ENCODE peak calls at places on chromosomes 12 and 14, in four cellular contexts. One of them, this sample, is unnamed.

GRCh38 chr12:26633591-26634210 is 199.3 kb downstream of the ITPR2 start:
- DNase-seq in HCT116: no peak
- DNase-seq in K562: no peak
- DNase-seq in SK-N-SH: no peak
- DNase-seq in this sample: no peak

GRCh38 chr14:33475623-33476022 is 475.3 kb downstream of the EGLN3 start:
- DNase-seq in SK-N-SH: peak
- DNase-seq in K562: no peak
- DNase-seq in HCT116: no peak
- DNase-seq in this sample: peak

GRCh38 chr12:15719230-15719629 is 70.0 kb downstream of the EPS8 start:
- DNase-seq in SK-N-SH: no peak
- DNase-seq in HCT116: no peak
- DNase-seq in K562: no peak
- DNase-seq in this sample: no peak

GRCh38 chr12:58368001-58368400 is 426.6 kb downstream of the ATP23 start:
- DNase-seq in K562: no peak
- DNase-seq in SK-N-SH: no peak
- DNase-seq in HCT116: no peak
- DNase-seq in this sample: no peak

GRCh38 chr14:38065101-38065762 is 142.5 kb upstream of the SSTR1 start:
- DNase-seq in HCT116: no peak
- DNase-seq in SK-N-SH: no peak
- DNase-seq in K562: no peak
- DNase-seq in this sample: no peak

GRCh38 chr12:30828686-30829085 is 73.9 kb upstream of the CAPRIN2 start:
- DNase-seq in K562: no peak
- DNase-seq in SK-N-SH: no peak
- DNase-seq in HCT116: no peak
- DNase-seq in this sample: no peak

GRCh38 chr14:104604461-104605449 is at the start of gene TMEM179:
- DNase-seq in K562: peak
- DNase-seq in SK-N-SH: peak
- DNase-seq in HCT116: no peak
- DNase-seq in this sample: no peak

GRCh38 chr12:5166976-5167375 is 123.3 kb downstream of the KCNA5 start:
- DNase-seq in SK-N-SH: peak
- DNase-seq in K562: no peak
- DNase-seq in HCT116: no peak
- DNase-seq in this sample: no peak

GRCh38 chr14:99678198-99678597 is 5.9 kb upstream of the CYP46A1 start:
- DNase-seq in K562: no peak
- DNase-seq in HCT116: no peak
- DNase-seq in SK-N-SH: no peak
- DNase-seq in this sample: no peak

GRCh38 chr14:99677231-99677891 is 6.7 kb upstream of the CYP46A1 start:
- DNase-seq in K562: no peak
- DNase-seq in HCT116: no peak
- DNase-seq in SK-N-SH: no peak
- DNase-seq in this sample: no peak

GRCh38 chr14:99675381-99675835 is 8.7 kb upstream of the CYP46A1 start:
- DNase-seq in HCT116: no peak
- DNase-seq in SK-N-SH: peak
- DNase-seq in K562: no peak
- DNase-seq in this sample: no peak

GRCh38 chr14:99675951-99676350 is 8.1 kb upstream of the CYP46A1 start:
- DNase-seq in HCT116: no peak
- DNase-seq in K562: no peak
- DNase-seq in SK-N-SH: no peak
- DNase-seq in this sample: no peak

GRCh38 chr14:99676657-99677056 is 7.4 kb upstream of the CYP46A1 start:
- DNase-seq in SK-N-SH: no peak
- DNase-seq in K562: no peak
- DNase-seq in HCT116: no peak
- DNase-seq in this sample: no peak
- TF ChIP-seq SIN3A in SK-N-SH: no peak
- TF ChIP-seq SIN3A in K562: no peak
- TF ChIP-seq SIN3A in HCT116: no peak
- TF ChIP-seq SIN3A in this sample: no peak

DNA sequence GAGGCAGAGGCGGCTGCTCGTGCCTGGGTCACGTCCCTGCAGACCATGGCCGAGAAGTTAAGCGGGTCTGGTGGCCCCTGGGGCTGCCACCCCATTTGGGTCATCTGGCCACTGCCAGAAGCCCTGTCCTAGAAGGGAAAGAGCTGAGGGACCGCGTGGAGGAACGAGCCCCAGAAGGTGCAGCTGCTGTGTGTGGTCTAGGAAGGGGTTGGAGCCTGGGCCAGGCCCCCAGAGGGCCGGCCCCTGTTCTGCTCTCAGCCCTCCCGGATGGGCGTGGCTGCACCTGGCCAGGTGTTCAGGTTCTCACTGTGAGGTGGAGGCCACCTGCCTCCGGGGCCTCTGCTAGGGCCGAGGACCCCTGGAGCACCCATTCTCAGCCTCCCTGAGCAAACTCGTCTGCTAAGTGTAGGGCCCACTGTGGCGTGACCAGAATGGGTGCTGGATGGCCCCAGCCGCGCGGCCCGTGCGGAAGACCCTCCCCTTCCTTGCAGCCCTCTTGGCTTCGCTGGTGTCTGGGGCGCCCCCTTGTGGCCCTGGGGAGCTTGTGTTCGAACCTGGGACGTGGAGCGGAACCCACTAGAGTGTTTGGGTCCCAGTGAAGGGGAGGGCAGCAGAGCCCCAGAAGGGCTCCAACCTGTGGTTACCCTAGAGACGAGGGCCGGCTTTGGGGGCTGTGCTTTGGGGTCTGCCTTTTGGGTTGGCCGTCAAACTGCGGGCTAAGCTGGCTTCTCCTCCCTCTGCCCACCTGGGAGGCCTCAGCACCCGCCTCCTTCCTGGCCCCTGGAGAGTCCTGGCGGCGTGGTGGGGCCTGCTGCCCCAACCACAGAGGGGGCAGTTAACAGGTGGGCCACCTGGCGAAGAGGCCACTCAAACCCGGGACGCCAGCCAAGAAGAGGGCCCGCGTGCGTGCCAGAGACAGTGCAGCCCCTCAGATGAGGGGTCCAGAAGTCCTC is 49.3 kb downstream of the LRCOL1 start:
- DNase-seq in K562: peak
- DNase-seq in HCT116: peak
- DNase-seq in SK-N-SH: peak
- DNase-seq in this sample: peak
- TF ChIP-seq REST in K562: no peak
- TF ChIP-seq REST in HCT116: no peak
- TF ChIP-seq REST in SK-N-SH: no peak
- TF ChIP-seq REST in this sample: no peak

GRCh38 chr12:60093428-60093827 is 497.6 kb downstream of the SLC16A7 start:
- DNase-seq in K562: no peak
- DNase-seq in HCT116: no peak
- DNase-seq in SK-N-SH: no peak
- DNase-seq in this sample: no peak
- TF ChIP-seq SIN3A in K562: no peak
- TF ChIP-seq SIN3A in HCT116: no peak
- TF ChIP-seq SIN3A in SK-N-SH: no peak
- TF ChIP-seq SIN3A in this sample: no peak

GRCh38 chr14:75399819-75400678 is 27.8 kb upstream of the JDP2 start:
- DNase-seq in SK-N-SH: peak
- DNase-seq in K562: no peak
- DNase-seq in HCT116: no peak
- DNase-seq in this sample: no peak
- TF ChIP-seq REST in SK-N-SH: no peak
- TF ChIP-seq REST in K562: no peak
- TF ChIP-seq REST in HCT116: no peak
- TF ChIP-seq REST in this sample: no peak

GRCh38 chr14:103581954-103582703 is 19.4 kb downstream of the COA8 start:
- DNase-seq in K562: no peak
- DNase-seq in SK-N-SH: no peak
- DNase-seq in HCT116: no peak
- DNase-seq in this sample: no peak
- TF ChIP-seq SIN3A in K562: no peak
- TF ChIP-seq SIN3A in SK-N-SH: no peak
- TF ChIP-seq SIN3A in HCT116: no peak
- TF ChIP-seq SIN3A in this sample: no peak

DNA sequence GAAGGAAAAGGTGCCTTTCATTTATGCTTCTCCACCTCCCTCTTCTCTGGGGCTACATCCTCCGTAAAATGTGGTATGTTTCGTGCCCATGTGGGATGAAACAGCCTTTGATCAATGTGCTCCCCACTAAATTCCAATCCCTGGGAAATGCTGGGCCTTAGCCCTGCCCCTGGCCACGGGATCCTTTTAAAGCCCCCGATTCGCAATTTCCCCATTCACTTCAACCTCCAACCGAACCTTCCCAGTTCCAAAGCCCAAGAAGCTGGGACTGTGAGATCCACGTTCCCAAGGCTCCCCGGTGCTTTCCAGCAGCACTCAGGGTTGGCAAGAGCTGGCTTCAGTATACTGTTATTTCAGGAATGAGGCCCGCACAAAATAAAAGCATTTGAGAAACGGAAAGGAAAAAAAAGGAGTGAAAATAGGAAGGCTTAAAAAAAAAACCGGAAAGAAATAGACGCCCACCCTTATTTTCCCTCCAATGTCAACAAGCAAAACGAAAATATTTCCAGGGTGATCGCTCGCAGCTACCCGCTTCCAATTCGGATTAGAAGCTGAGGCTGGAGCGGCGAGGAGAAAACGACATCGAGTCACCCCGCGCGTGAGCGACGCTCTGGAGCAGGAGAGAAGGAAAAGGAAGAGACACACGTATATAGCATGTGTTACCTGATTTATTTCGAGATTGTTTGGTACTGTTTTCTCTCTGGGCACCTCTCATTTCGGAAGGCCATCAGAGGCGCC is 1.2 kb upstream of the FOXG1 start:
- DNase-seq in SK-N-SH: no peak
- DNase-seq in HCT116: no peak
- DNase-seq in K562: no peak
- DNase-seq in this sample: no peak
- TF ChIP-seq REST in SK-N-SH: no peak
- TF ChIP-seq REST in HCT116: no peak
- TF ChIP-seq REST in K562: no peak
- TF ChIP-seq REST in this sample: no peak

DNA sequence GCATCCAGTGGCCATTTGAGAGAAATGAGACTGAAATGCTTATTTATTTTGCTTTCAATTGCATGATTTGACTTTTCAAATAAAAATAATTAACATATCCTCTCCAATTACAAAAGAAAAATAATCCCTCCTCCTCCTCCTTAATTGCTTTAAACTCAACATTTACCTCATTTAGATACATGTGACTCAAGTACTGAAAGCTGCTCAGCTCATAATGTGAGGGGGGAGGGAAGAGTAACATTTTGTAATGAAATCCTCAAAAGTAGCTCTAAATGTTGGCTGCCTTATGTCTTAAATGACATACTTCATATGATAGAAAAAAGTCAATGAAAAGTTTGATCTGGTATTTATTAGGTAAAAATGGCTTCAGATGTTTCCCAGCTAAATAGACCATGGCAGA is 29.0 kb downstream of the DACT1 start:
- DNase-seq in K562: no peak
- DNase-seq in SK-N-SH: no peak
- DNase-seq in HCT116: no peak
- DNase-seq in this sample: no peak
- TF ChIP-seq SIN3A in K562: no peak
- TF ChIP-seq SIN3A in SK-N-SH: no peak
- TF ChIP-seq SIN3A in HCT116: no peak
- TF ChIP-seq SIN3A in this sample: no peak

DNA sequence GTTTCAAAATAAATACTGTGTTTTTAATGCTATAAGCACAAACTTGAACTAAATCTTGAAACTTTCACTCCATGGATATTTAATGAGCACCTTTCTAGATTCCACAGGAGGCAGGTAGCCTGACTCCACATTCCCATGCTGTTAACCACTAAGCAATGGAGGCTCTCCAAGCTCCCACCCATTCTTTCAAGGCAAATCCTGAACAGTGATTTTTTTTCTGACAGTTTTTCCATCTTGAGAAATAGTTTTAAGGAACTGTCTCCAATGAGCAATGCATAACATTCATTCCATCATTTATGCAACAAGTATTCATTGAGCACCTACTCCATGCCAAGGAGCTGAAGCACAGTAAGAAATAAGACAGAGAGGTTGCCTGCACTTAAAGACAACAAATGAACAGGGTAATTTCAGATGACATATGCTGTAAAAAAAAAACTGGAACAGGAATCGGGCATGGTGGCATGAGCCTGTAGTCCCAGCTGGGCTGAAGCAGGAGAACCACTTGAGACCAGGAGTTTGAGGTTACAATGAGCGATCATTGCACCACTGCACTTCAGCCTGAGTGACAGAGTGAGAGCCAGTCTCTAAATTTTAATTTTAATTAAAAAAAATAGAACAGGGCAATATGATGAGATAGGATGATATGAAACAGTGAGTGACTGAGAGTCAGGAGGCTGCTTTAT is 102.3 kb upstream of the CPSF6 start:
- DNase-seq in HCT116: no peak
- DNase-seq in SK-N-SH: no peak
- DNase-seq in K562: no peak
- DNase-seq in this sample: no peak
- TF ChIP-seq REST in HCT116: no peak
- TF ChIP-seq REST in SK-N-SH: no peak
- TF ChIP-seq REST in K562: no peak
- TF ChIP-seq REST in this sample: no peak

GRCh38 chr14:65709576-65709975 is 297.0 kb downstream of the FUT8 start:
- DNase-seq in HCT116: no peak
- DNase-seq in K562: no peak
- DNase-seq in SK-N-SH: no peak
- DNase-seq in this sample: no peak
- TF ChIP-seq SIN3A in HCT116: no peak
- TF ChIP-seq SIN3A in K562: no peak
- TF ChIP-seq SIN3A in SK-N-SH: no peak
- TF ChIP-seq SIN3A in this sample: no peak

This sample was measured in Panc1.